ENCODE peak calls at places on chromosomes 12 and 14, in ten cellular contexts. L is astrocyte of the spinal cord, J is upper lobe of right lung, Q is mammary epithelial cell, V is A549, U is astrocyte of the cerebellum, Y is heart left ventricle, Z is cardiac fibroblast, F is body of pancreas, A is epithelial cell of esophagus. S is an unnamed sample.

GRCh38 chr12:100820314-100820713 is 25.7 kb downstream of the ANO4 start:
- DNase-seq in Q (no peak), A (no peak), F (no peak), Y (no peak), V (no peak), L (no peak), J (no peak), U (no peak), Z (peak), S (peak)

GRCh38 chr14:99603471-99603933 is 505 bp downstream of the CCDC85C start:
- DNase-seq in F (peak), U (no peak), Z (peak), L (peak), V (no peak), Q (peak), A (peak), Y (no peak), J (peak), S (peak)

GRCh38 chr14:42228611-42229010 is 621.9 kb downstream of the LRFN5 start:
- DNase-seq in L (no peak), V (no peak), Q (no peak), Y (no peak), J (no peak), Z (no peak), A (no peak), F (no peak), U (no peak), S (no peak)

GRCh38 chr14:64225156-64225757 is 68.9 kb downstream of the ESR2 start:
- DNase-seq in V (no peak), L (no peak), F (peak), Z (no peak), A (no peak), U (no peak), J (no peak), Y (no peak), Q (no peak), S (no peak)

GRCh38 chr14:32075636-32076277 is 1.3 kb upstream of the ARHGAP5 start:
- DNase-seq in F (peak), L (no peak), J (no peak), A (peak), Y (peak), U (no peak), Q (peak), V (peak), Z (peak), S (peak)

GRCh38 chr14:106039400-106039799 is 513.0 kb downstream of the TMEM121 start:
- DNase-seq in A (no peak), Y (no peak), J (peak), Q (no peak), V (no peak), U (no peak), Z (no peak), L (no peak), F (no peak), S (no peak)

GRCh38 chr14:20499108-20499507 is 6.2 kb upstream of the RNASE10 start:
- DNase-seq in Q (peak), Y (no peak), L (no peak), U (no peak), V (no peak), A (no peak), J (no peak), F (no peak), Z (no peak), S (no peak)

GRCh38 chr12:50059440-50060119 is 2.2 kb downstream of the ASIC1 start:
- DNase-seq in Q (no peak), A (no peak), Z (no peak), U (no peak), Y (no peak), J (no peak), F (no peak), L (no peak), V (no peak), S (no peak)

GRCh38 chr12:128727461-128727860 is 96.3 kb downstream of the SLC15A4 start:
- DNase-seq in J (no peak), L (no peak), F (no peak), U (peak), V (no peak), Z (no peak), Y (no peak), Q (no peak), A (no peak), S (no peak)

GRCh38 chr14:46197856-46198255 is 453.7 kb downstream of the RPL10L start:
- DNase-seq in Q (no peak), Y (no peak), J (no peak), L (peak), Z (no peak), A (no peak), F (no peak), V (no peak), U (no peak), S (no peak)

GRCh38 chr12:28253175-28253641 is 63.0 kb downstream of the CCDC91 start:
- DNase-seq in J (no peak), Q (peak), A (peak), U (no peak), Y (no peak), L (peak), V (no peak), F (no peak), Z (no peak), S (no peak)

GRCh38 chr12:1930816-1931597 is 12.6 kb upstream of the CACNA2D4 start:
- DNase-seq in Q (no peak), Y (no peak), L (no peak), J (peak), U (no peak), V (no peak), Z (no peak), A (no peak), F (no peak), S (no peak)

GRCh38 chr14:101361044-101361443 is 200.3 kb upstream of the DIO3 start:
- DNase-seq in J (no peak), A (no peak), V (no peak), Z (no peak), L (no peak), Q (no peak), F (no peak), U (no peak), Y (no peak), S (no peak)

GRCh38 chr12:87157791-87158190 is 871.4 kb downstream of the C12orf50 start:
- DNase-seq in U (peak), A (peak), J (no peak), Q (peak), Y (no peak), F (no peak), L (peak), Z (peak), V (peak), S (peak)

GRCh38 chr12:41167701-41168100 is 20.4 kb upstream of the PDZRN4 start:
- DNase-seq in L (no peak), A (no peak), V (no peak), Q (no peak), J (no peak), F (no peak), Z (no peak), U (no peak), Y (no peak), S (no peak)

GRCh38 chr14:31075144-31075543 is 49.0 kb upstream of the STRN3 start:
- DNase-seq in V (no peak), U (no peak), J (no peak), Y (no peak), Q (no peak), F (no peak), Z (no peak), L (no peak), A (no peak), S (no peak)

GRCh38 chr14:72613196-72613974 is 280.5 kb downstream of the DPF3 start:
- DNase-seq in F (peak), J (no peak), Y (peak), Z (peak), U (no peak), A (peak), Q (no peak), V (no peak), L (no peak), S (peak)

GRCh38 chr14:50116221-50116956 is at the start of gene VCPKMT:
- DNase-seq in F (peak), U (peak), L (peak), Q (peak), Y (peak), J (peak), Z (peak), V (peak), A (peak), S (peak)

GRCh38 chr12:53006810-53007742 is 820 bp downstream of the EIF4B start:
- DNase-seq in A (peak), Q (peak), F (peak), U (no peak), Y (peak), Z (peak), L (peak), J (peak), V (peak), S (peak)

GRCh38 chr12:123364532-123365140 is at the start of gene SBNO1:
- DNase-seq in Z (peak), Y (peak), Q (peak), U (peak), V (peak), A (peak), J (peak), L (peak), F (peak), S (peak)

GRCh38 chr14:27608377-27608776 is 1010.5 kb upstream of the NOVA1 start:
- DNase-seq in Z (no peak), Q (no peak), V (no peak), Y (no peak), F (no peak), U (no peak), L (no peak), J (no peak), A (no peak), S (no peak)

GRCh38 chr12:80935076-80935475 is 2.7 kb downstream of the LIN7A start:
- DNase-seq in Z (no peak), F (no peak), A (no peak), U (no peak), L (no peak), Q (no peak), J (no peak), V (no peak), Y (no peak), S (no peak)

GRCh38 chr12:129520736-129521135 is 383.1 kb downstream of the TMEM132D start:
- DNase-seq in U (peak), L (peak), Z (no peak), Q (no peak), Y (no peak), J (no peak), V (no peak), A (no peak), F (no peak), S (no peak)

GRCh38 chr14:101347893-101348777 is 213.2 kb upstream of the DIO3 start:
- DNase-seq in Q (no peak), V (no peak), J (no peak), Z (no peak), F (no peak), L (no peak), A (no peak), U (no peak), Y (no peak), S (no peak)

GRCh38 chr12:10031318-10031717 is 836 bp downstream of the CLEC9A start:
- DNase-seq in J (no peak), V (no peak), Q (no peak), F (no peak), L (peak), U (no peak), Y (no peak), Z (no peak), A (peak), S (no peak)

GRCh38 chr14:85565862-85566296 is 35.9 kb downstream of the FLRT2 start:
- DNase-seq in F (peak), U (no peak), Y (no peak), J (no peak), Z (peak), L (peak), V (no peak), Q (peak), A (peak), S (peak)

GRCh38 chr14:93096923-93097322 is 18.8 kb downstream of the ITPK1 start:
- DNase-seq in V (no peak), F (no peak), Y (peak), Q (no peak), L (no peak), A (no peak), J (no peak), U (no peak), Z (no peak), S (no peak)
- TF ChIP-seq CTCF in V (no peak), F (no peak), Y (no peak), Q (no peak), L (no peak), A (no peak), J (no peak), U (no peak), Z (no peak), S (no peak)

GRCh38 chr12:118188690-118189371 is 52.9 kb downstream of the PEBP1 start:
- DNase-seq in F (no peak), Q (peak), U (no peak), Z (peak), J (no peak), Y (peak), V (no peak), A (no peak), L (peak), S (peak)
- H3K4me3 ChIP-seq in F (no peak), Q (no peak), U (peak), Z (peak), J (peak), Y (peak), V (no peak), A (no peak), L (peak), S (peak)

DNA sequence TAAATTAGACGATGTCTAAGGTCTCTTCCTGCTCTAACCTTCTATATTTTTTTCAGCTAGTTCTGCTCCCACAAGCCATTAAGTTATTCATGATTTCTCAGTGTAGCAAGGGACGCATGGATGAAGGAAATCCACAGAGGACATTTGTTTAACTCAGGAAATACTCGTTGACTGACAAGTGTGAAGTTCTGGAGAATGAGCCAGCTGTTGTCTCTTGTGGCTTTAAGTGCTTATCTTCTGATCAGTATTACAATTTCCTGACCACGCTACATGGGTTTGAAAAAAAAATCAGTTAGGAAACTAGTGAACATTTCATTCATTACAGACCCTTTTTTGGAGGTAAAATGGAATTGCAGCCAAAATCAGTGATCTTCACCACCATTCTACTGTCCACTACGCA is 53.2 kb downstream of the GUCY2C start:
- DNase-seq in A (no peak), F (no peak), L (no peak), Q (no peak), Y (no peak), Z (peak), J (no peak), U (no peak), V (no peak), S (no peak)
- TF ChIP-seq CTCF in A (no peak), F (no peak), L (no peak), Q (no peak), Y (no peak), Z (no peak), J (no peak), U (no peak), V (no peak), S (no peak)

DNA sequence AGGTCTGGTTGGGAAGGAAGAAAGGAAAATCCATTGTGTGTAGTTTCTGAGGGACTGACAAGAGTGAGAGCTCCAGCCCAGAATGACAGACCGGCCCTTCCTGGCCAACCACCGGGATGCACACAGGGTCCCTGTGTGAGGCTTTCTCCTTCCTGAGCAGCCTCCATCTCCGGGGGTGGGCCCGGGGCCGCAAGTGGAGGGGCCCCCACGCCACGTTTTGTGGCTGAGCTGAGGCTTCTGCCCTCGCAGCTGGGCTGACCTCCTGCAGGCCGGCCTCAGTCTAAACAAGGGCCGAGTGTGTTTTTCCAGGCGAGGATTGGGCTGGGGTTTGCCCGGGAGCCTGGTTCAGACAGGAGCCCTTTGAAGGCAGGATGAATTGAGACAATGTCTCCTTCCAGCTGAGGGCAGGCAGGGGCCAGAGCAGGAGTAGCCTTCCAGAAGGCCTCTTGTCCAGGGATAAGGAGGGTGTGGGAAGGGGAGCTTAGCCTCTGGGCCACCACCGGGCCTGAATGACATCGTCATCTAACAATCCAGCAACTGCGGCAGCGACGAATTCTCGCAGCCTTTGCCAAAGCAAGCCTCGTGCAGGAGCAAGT is 96.5 kb upstream of the NCOR2 start:
- DNase-seq in J (no peak), L (peak), F (no peak), Z (no peak), U (peak), V (no peak), Q (no peak), A (no peak), Y (no peak), S (no peak)
- H3K4me3 ChIP-seq in J (no peak), L (no peak), F (no peak), Z (no peak), U (no peak), V (no peak), Q (no peak), A (no peak), Y (no peak), S (no peak)

DNA sequence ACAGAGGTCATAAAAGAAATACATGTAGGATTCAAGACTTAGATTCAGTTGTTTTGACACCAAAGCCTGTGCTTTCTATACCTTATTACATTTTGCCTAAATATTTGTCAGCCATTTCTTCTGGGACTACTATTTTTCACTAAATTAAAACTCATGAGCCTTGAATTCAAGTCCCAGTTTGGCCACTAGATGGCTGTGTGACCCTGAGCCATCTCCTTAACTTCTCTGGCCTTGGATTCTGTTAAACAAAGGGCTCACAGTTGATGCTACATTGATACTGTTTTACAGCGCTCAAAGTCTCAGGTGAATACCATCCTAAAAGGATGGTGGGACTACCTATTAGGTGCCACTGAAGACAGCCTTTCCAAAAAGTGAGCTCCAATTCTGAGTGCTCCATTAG is 39.6 kb upstream of the CCDC198 start:
- DNase-seq in Z (peak), L (peak), J (no peak), U (peak), F (no peak), A (peak), V (peak), Y (no peak), Q (no peak), S (peak)
- TF ChIP-seq CTCF in Z (peak), L (peak), J (peak), U (peak), F (no peak), A (peak), V (peak), Y (no peak), Q (peak), S (peak)

GRCh38 chr12:109963743-109964429 is 32.3 kb downstream of the GIT2 start:
- DNase-seq in L (peak), F (peak), A (no peak), Z (peak), V (no peak), Q (no peak), U (no peak), Y (peak), J (no peak), S (peak)

GRCh38 chr12:109967383-109968031 is 28.7 kb downstream of the GIT2 start:
- DNase-seq in V (no peak), Q (no peak), J (no peak), Z (no peak), A (no peak), L (no peak), Y (no peak), U (no peak), F (no peak), S (no peak)

GRCh38 chr12:109968801-109969200 is 27.4 kb downstream of the GIT2 start:
- DNase-seq in J (no peak), A (no peak), U (no peak), F (no peak), V (no peak), Y (no peak), Z (no peak), L (no peak), Q (no peak), S (no peak)

GRCh38 chr12:109966531-109966930 is 29.6 kb downstream of the GIT2 start:
- DNase-seq in F (no peak), A (no peak), L (no peak), U (no peak), Q (no peak), J (no peak), Z (no peak), V (no peak), Y (no peak), S (no peak)

GRCh38 chr12:109968032-109968420 is 28.1 kb downstream of the GIT2 start:
- DNase-seq in F (no peak), V (no peak), Z (no peak), A (no peak), Y (no peak), U (no peak), Q (no peak), L (no peak), J (no peak), S (no peak)
- H3K4me3 ChIP-seq in F (no peak), V (no peak), Z (no peak), A (no peak), Y (no peak), U (no peak), Q (no peak), L (no peak), J (no peak), S (no peak)

DNA sequence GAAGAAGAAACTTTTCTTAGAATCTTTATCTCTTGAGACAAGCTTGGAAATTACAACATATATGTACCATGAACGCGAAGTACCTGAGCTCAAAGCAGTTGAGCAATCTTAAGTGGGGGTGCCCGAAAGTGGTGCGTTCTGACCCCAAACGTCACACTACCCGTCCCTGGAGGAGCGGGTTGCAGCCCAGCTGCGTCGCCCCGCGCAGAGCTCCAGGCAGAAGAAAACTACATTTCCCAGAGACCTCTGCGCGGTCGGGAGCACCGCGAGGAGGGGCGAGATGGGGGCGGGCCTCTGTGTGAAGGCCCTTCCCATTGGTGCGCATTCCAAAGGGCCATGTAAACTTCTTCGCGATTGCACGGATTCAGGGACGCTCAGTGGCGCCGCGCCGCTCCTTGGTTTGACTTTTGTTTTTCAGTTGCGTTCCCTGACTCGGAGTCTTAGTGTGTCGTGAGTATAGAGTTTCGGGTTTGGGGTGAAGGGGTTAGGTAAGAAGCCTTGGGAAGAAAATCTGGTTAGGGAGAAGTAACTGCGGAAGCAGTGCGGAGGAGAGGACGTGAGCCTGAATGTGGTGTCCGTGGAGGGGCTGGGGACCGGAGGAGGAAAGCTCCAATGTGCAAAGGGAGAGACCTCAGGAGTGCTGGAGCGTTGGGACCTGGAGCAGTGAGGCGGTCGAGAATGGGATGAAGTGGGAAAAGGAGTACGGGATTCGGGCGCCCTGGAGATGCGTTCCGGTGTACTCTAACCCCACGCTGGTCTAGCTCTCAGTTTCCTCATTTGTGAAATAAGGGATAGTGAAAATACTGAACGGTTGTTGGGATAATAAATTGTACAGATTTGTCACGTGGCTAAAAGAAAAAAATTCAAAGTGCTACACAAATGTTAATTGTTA is at the start of gene CCDC77:
- DNase-seq in Q (peak), U (peak), J (peak), A (peak), L (peak), Z (peak), V (peak), Y (peak), F (peak), S (peak)
- TF ChIP-seq CTCF in Q (no peak), U (peak), J (peak), A (peak), L (peak), Z (peak), V (no peak), Y (peak), F (no peak), S (peak)

S was measured in fibroblast of the aortic adventitia.